ENCODE peak calls at places on chromosomes 5 and 9, in four cellular contexts. One of them, this sample, is unnamed. For H3K4me1 and H3K27me3, the result is how much of the 10 kb centered on the place peaks cover.

GRCh38 chr9:69250681-69251080 is 74.3 kb upstream of the ENTREP1 start:
- DNase-seq in neuronal stem cell: no peak
- DNase-seq in tibial artery: no peak
- DNase-seq in breast epithelium: no peak
- DNase-seq in this sample: no peak

GRCh38 chr9:107488400-107489143 is 997 bp downstream of the KLF4 start:
- DNase-seq in neuronal stem cell: no peak
- DNase-seq in tibial artery: peak
- DNase-seq in breast epithelium: peak
- DNase-seq in this sample: no peak

GRCh38 chr5:72117281-72117680 is 10.0 kb downstream of the MAP1B start:
- DNase-seq in neuronal stem cell: no peak
- DNase-seq in tibial artery: no peak
- DNase-seq in breast epithelium: no peak
- DNase-seq in this sample: no peak

GRCh38 chr9:106420511-106420944 is 442.4 kb upstream of the ZNF462 start:
- DNase-seq in neuronal stem cell: no peak
- DNase-seq in tibial artery: no peak
- DNase-seq in breast epithelium: no peak
- DNase-seq in this sample: no peak

GRCh38 chr9:18018241-18018640 is 439.4 kb downstream of the SH3GL2 start:
- DNase-seq in neuronal stem cell: no peak
- DNase-seq in tibial artery: no peak
- DNase-seq in breast epithelium: no peak
- DNase-seq in this sample: no peak

GRCh38 chr9:97704851-97705250 is 7.7 kb upstream of the XPA start:
- DNase-seq in neuronal stem cell: no peak
- DNase-seq in tibial artery: no peak
- DNase-seq in breast epithelium: no peak
- DNase-seq in this sample: no peak

GRCh38 chr9:110007477-110008270 is 200.3 kb downstream of the C9orf152 start:
- DNase-seq in neuronal stem cell: no peak
- DNase-seq in tibial artery: no peak
- DNase-seq in breast epithelium: no peak
- DNase-seq in this sample: no peak

GRCh38 chr9:93968451-93969327 is 13.5 kb upstream of the BARX1 start:
- DNase-seq in neuronal stem cell: no peak
- DNase-seq in tibial artery: no peak
- DNase-seq in breast epithelium: no peak
- DNase-seq in this sample: no peak

GRCh38 chr5:59893436-59894227 is at the start of gene PDE4D:
- DNase-seq in neuronal stem cell: peak
- DNase-seq in tibial artery: peak
- DNase-seq in breast epithelium: peak
- DNase-seq in this sample: no peak

GRCh38 chr9:136311433-136312375 is 7.8 kb upstream of the CCDC187 start:
- DNase-seq in neuronal stem cell: no peak
- DNase-seq in tibial artery: no peak
- DNase-seq in breast epithelium: no peak
- DNase-seq in this sample: no peak

GRCh38 chr5:135920199-135920598 is 24.6 kb upstream of the IL9 start:
- DNase-seq in neuronal stem cell: no peak
- DNase-seq in tibial artery: no peak
- DNase-seq in breast epithelium: no peak
- DNase-seq in this sample: no peak

GRCh38 chr9:15160673-15161072 is 146.3 kb downstream of the TTC39B start:
- DNase-seq in neuronal stem cell: no peak
- DNase-seq in tibial artery: no peak
- DNase-seq in breast epithelium: no peak
- DNase-seq in this sample: no peak

GRCh38 chr9:115146581-115147021 is 28.6 kb upstream of the TNC start:
- DNase-seq in neuronal stem cell: no peak
- DNase-seq in tibial artery: no peak
- DNase-seq in breast epithelium: no peak
- DNase-seq in this sample: no peak

GRCh38 chr9:33241298-33241697 is 1.3 kb downstream of the SPINK4 start:
- DNase-seq in neuronal stem cell: no peak
- DNase-seq in tibial artery: peak
- DNase-seq in breast epithelium: no peak
- DNase-seq in this sample: no peak

GRCh38 chr5:141692919-141693848 is 11.2 kb upstream of the ARAP3 start:
- DNase-seq in neuronal stem cell: no peak
- DNase-seq in tibial artery: no peak
- DNase-seq in breast epithelium: no peak
- DNase-seq in this sample: peak

GRCh38 chr5:116944171-116944570 is 369.5 kb upstream of the SEMA6A start:
- DNase-seq in neuronal stem cell: no peak
- DNase-seq in tibial artery: no peak
- DNase-seq in breast epithelium: no peak
- DNase-seq in this sample: no peak

GRCh38 chr5:159645194-159645846 is 271.0 kb upstream of the ADRA1B start:
- DNase-seq in neuronal stem cell: no peak
- DNase-seq in tibial artery: no peak
- DNase-seq in breast epithelium: no peak
- DNase-seq in this sample: no peak

GRCh38 chr5:35794688-35795375 is 61.9 kb upstream of the IL7R start:
- DNase-seq in neuronal stem cell: no peak
- DNase-seq in tibial artery: no peak
- DNase-seq in breast epithelium: no peak
- DNase-seq in this sample: no peak
- H3K4me1 ChIP-seq in neuronal stem cell: under half
- H3K4me1 ChIP-seq in tibial artery: under half
- H3K4me1 ChIP-seq in breast epithelium: under half
- H3K4me1 ChIP-seq in this sample: under half

GRCh38 chr9:116247284-116247683 is 93.7 kb downstream of the PAPPA start:
- DNase-seq in neuronal stem cell: no peak
- DNase-seq in tibial artery: no peak
- DNase-seq in breast epithelium: no peak
- DNase-seq in this sample: no peak
- H3K27ac ChIP-seq in neuronal stem cell: no peak
- H3K27ac ChIP-seq in tibial artery: no peak
- H3K27ac ChIP-seq in breast epithelium: no peak
- H3K27ac ChIP-seq in this sample: no peak

GRCh38 chr9:126154869-126155268 is 171.8 kb upstream of the MVB12B start:
- DNase-seq in neuronal stem cell: no peak
- DNase-seq in tibial artery: no peak
- DNase-seq in breast epithelium: no peak
- DNase-seq in this sample: no peak
- H3K27me3 ChIP-seq in neuronal stem cell: under half
- H3K27me3 ChIP-seq in tibial artery: half or more
- H3K27me3 ChIP-seq in breast epithelium: under half
- H3K27me3 ChIP-seq in this sample: under half

GRCh38 chr9:133460405-133461175 is 812 bp downstream of the CACFD1 start:
- DNase-seq in neuronal stem cell: peak
- DNase-seq in tibial artery: peak
- DNase-seq in breast epithelium: peak
- DNase-seq in this sample: peak
- H3K4me1 ChIP-seq in neuronal stem cell: under half
- H3K4me1 ChIP-seq in tibial artery: under half
- H3K4me1 ChIP-seq in breast epithelium: under half
- H3K4me1 ChIP-seq in this sample: under half

DNA sequence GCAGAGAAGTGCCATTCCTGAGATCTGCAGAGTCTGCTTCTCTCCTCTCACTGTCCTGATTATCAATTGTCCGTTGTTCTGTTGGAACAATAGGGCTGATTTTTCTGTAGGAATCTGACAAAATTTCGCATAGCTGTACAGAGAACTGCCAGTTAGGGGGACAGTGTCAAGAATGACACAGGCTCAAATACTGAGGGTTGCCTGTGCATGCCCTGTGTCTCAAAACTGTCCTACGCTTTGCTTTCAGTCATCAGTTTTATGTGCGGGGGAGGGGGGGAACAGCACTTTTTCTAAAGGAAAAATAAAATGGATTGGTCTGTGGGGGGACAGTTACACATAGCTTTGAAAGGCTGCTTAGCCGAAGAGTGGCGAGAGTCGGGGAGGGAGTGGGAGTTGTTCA is 248.6 kb downstream of the PDZD2 start:
- DNase-seq in neuronal stem cell: no peak
- DNase-seq in tibial artery: no peak
- DNase-seq in breast epithelium: no peak
- DNase-seq in this sample: no peak
- H3K27ac ChIP-seq in neuronal stem cell: no peak
- H3K27ac ChIP-seq in tibial artery: no peak
- H3K27ac ChIP-seq in breast epithelium: no peak
- H3K27ac ChIP-seq in this sample: no peak

GRCh38 chr5:51395666-51396356 is 12.6 kb downstream of the ISL1 start:
- DNase-seq in neuronal stem cell: no peak
- DNase-seq in tibial artery: no peak
- DNase-seq in breast epithelium: no peak
- DNase-seq in this sample: no peak
- H3K27me3 ChIP-seq in neuronal stem cell: half or more
- H3K27me3 ChIP-seq in tibial artery: half or more
- H3K27me3 ChIP-seq in breast epithelium: under half
- H3K27me3 ChIP-seq in this sample: under half